ENCODE peak calls at places on chromosomes 4 and X, in ten cellular contexts. T is A549; C is cardiac muscle cell; O is psoas muscle; N is CD8-positive, alpha-beta T cell; K is heart right ventricle; W is H9; G is BE2C; H is SK-N-SH; L is kidney. Y is an unnamed sample. For H3K9me3, the result is how much of the 10 kb centered on the place peaks cover.

GRCh38 chrX:35622021-35622420 is 176.1 kb upstream of the MAGEB16 start:
- DNase-seq in T (peak), C (no peak), O (no peak), N (no peak), K (no peak), W (no peak), G (no peak), H (no peak), L (no peak), Y (no peak)

GRCh38 chr4:141646969-141647368 is 10.6 kb downstream of the IL15 start:
- DNase-seq in T (no peak), C (no peak), O (no peak), N (no peak), K (no peak), W (no peak), G (no peak), H (no peak), L (no peak), Y (no peak)

GRCh38 chr4:20337261-20337664 is 85.6 kb downstream of the SLIT2 start:
- DNase-seq in T (no peak), C (no peak), O (no peak), N (no peak), K (no peak), W (no peak), G (peak), H (no peak), L (no peak), Y (no peak)

GRCh38 chrX:120697053-120697452 is 67.2 kb upstream of the C1GALT1C1 start:
- DNase-seq in T (no peak), C (no peak), O (no peak), N (peak), K (no peak), W (no peak), G (no peak), H (no peak), L (no peak), Y (no peak)

GRCh38 chrX:33840176-33840575 is 291.9 kb downstream of the FAM47A start:
- DNase-seq in T (no peak), C (peak), O (no peak), N (no peak), K (no peak), W (no peak), G (no peak), H (no peak), L (no peak), Y (no peak)

GRCh38 chr4:152087335-152087734 is 326.5 kb upstream of the GATB start:
- DNase-seq in T (no peak), C (no peak), O (no peak), N (no peak), K (no peak), W (no peak), G (no peak), H (no peak), L (no peak), Y (no peak)

GRCh38 chr4:74874785-74875367 is 58.0 kb upstream of the PARM1 start:
- DNase-seq in T (peak), C (peak), O (no peak), N (peak), K (no peak), W (peak), G (peak), H (peak), L (no peak), Y (no peak)

GRCh38 chr4:128281354-128281753 is 6.3 kb downstream of the PGRMC2 start:
- DNase-seq in T (no peak), C (no peak), O (no peak), N (no peak), K (no peak), W (no peak), G (no peak), H (no peak), L (no peak), Y (no peak)

GRCh38 chr4:133464311-133464710 is 315.2 kb downstream of the PCDH10 start:
- DNase-seq in T (no peak), C (no peak), O (no peak), N (no peak), K (no peak), W (no peak), G (no peak), H (no peak), L (no peak), Y (no peak)

GRCh38 chr4:133467290-133467947 is 318.3 kb downstream of the PCDH10 start:
- DNase-seq in T (no peak), C (no peak), O (no peak), N (no peak), K (no peak), W (no peak), G (no peak), H (no peak), L (no peak), Y (no peak)

DNA sequence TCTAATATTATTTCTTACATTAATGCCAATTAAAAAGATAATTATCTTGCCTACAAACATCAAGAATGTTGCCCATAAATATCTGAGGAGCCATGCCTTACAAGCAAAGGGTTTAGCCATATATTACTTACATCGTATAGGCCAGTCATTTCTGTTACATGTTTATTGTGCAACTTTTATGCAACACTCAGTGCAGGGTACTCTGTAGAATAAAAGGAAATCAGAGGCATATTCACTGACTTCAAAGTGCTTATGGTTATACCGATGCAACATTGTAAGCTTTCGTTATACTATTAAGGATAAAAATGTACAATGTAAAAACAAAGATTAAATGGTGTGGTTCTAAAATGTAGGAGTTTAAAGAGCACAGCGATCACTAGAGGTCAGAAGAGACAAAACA is 315.9 kb downstream of the PCDH10 start:
- DNase-seq in T (no peak), C (no peak), O (no peak), N (no peak), K (no peak), W (no peak), G (no peak), H (no peak), L (no peak), Y (no peak)
- TF ChIP-seq CTCF in T (no peak), C (peak), O (no peak), N (no peak), K (no peak), W (no peak), G (no peak), H (no peak), L (no peak), Y (no peak)

GRCh38 chrX:132071260-132071659 is 48.2 kb downstream of the STK26 start:
- DNase-seq in T (peak), C (peak), O (no peak), N (no peak), K (no peak), W (no peak), G (no peak), H (peak), L (no peak), Y (no peak)

GRCh38 chrX:132063862-132064261 is 40.8 kb downstream of the STK26 start:
- DNase-seq in T (no peak), C (no peak), O (no peak), N (no peak), K (no peak), W (no peak), G (no peak), H (no peak), L (no peak), Y (no peak)

GRCh38 chrX:132068405-132068804 is 45.3 kb downstream of the STK26 start:
- DNase-seq in T (no peak), C (no peak), O (no peak), N (no peak), K (no peak), W (no peak), G (no peak), H (no peak), L (no peak), Y (no peak)
- H3K9me3 ChIP-seq in T (under half), C (under half), O (under half), N (under half), K (under half), W (under half), G (under half), H (under half), L (under half), Y (under half)

GRCh38 chrX:74536142-74537010 is 78.0 kb downstream of the RLIM start:
- DNase-seq in T (no peak), C (peak), O (peak), N (peak), K (peak), W (peak), G (peak), H (peak), L (peak), Y (peak)
- TF ChIP-seq CTCF in T (no peak), C (peak), O (peak), N (no peak), K (peak), W (peak), G (no peak), H (peak), L (peak), Y (peak)

GRCh38 chrX:145623453-145623852 is 194.2 kb upstream of the SLITRK2 start:
- DNase-seq in T (no peak), C (no peak), O (no peak), N (no peak), K (no peak), W (no peak), G (no peak), H (no peak), L (no peak), Y (no peak)

GRCh38 chrX:145620666-145621065 is 197.0 kb upstream of the SLITRK2 start:
- DNase-seq in T (no peak), C (no peak), O (no peak), N (no peak), K (no peak), W (no peak), G (no peak), H (no peak), L (no peak), Y (no peak)
- H3K9me3 ChIP-seq in T (under half), C (under half), O (under half), N (under half), K (under half), W (under half), G (under half), H (under half), L (under half), Y (under half)

GRCh38 chrX:112760697-112761096 is 79.9 kb downstream of the AMOT start:
- DNase-seq in T (no peak), C (no peak), O (no peak), N (no peak), K (no peak), W (no peak), G (no peak), H (no peak), L (no peak), Y (no peak)
- TF ChIP-seq CTCF in T (no peak), C (no peak), O (peak), N (no peak), K (no peak), W (peak), G (no peak), H (no peak), L (no peak), Y (no peak)

DNA sequence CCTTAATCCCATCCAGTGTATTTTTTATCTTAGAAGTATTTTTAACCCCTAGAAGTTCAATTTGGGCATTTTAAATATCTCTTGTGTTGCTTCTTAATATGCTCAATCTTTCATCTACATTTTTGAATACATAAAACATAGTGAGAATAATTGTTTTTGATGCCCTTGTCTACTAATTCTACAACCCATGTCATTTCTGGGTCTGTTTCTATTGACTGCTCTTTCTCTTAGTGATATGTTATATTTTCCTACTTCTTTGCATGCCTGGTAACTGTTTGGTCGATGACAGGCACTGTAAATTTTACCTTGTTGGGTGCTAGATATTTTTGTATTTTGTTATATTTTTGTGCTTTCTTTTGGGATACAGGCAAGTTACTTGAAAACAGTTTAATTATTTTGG is 56.3 kb downstream of the CYTL1 start:
- DNase-seq in T (no peak), C (no peak), O (no peak), N (no peak), K (no peak), W (no peak), G (no peak), H (no peak), L (no peak), Y (no peak)
- H3K9me3 ChIP-seq in T (under half), C (under half), O (under half), N (under half), K (under half), W (under half), G (under half), H (under half), L (under half), Y (half or more)

GRCh38 chr4:157217708-157218107 is 2.8 kb upstream of the GRIA2 start:
- DNase-seq in T (peak), C (peak), O (no peak), N (no peak), K (no peak), W (no peak), G (no peak), H (peak), L (no peak), Y (no peak)
- TF ChIP-seq CTCF in T (peak), C (peak), O (peak), N (no peak), K (peak), W (peak), G (peak), H (peak), L (peak), Y (peak)